ENCODE peak calls at places on chromosome 17, in eight cellular contexts. L is Calu3, K is heart right ventricle, P is mucosa of gallbladder, E is activated T-helper 1 cell treated with Interleukin-2 at 50 U/mL for 16 hours, J is NCI-H526, W is C1 segment of cervical spinal cord, F is GM10248. Q is an unnamed sample.
A peak's percentile ranks its signal among the peaks of the same experiment; 100 is the strongest.

GRCh38 chr17:27741361-27741861 is 58.9 kb downstream of the NOS2 start:
- DNase-seq in L (no peak), K (no peak), P (no peak), E (no peak), J (no peak), W (no peak), F (no peak), Q (no peak)

GRCh38 chr17:39239640-39240314 is 14.0 kb upstream of the STAC2 start:
- DNase-seq in L (peak; percentile 95), K (no peak), P (peak; percentile 35), E (peak; percentile 54), J (peak; percentile 82), W (no peak), F (peak; percentile 78), Q (no peak)

GRCh38 chr17:76207670-76208069 is 32.6 kb downstream of the RNF157 start:
- DNase-seq in L (no peak), K (no peak), P (no peak), E (no peak), J (no peak), W (no peak), F (no peak), Q (no peak)

GRCh38 chr17:51814521-51814920 is 344.0 kb downstream of the CA10 start:
- DNase-seq in L (no peak), K (no peak), P (no peak), E (no peak), J (no peak), W (no peak), F (no peak), Q (no peak)

GRCh38 chr17:15882058-15882720 is 62.7 kb upstream of the ADORA2B start:
- DNase-seq in L (no peak), K (no peak), P (no peak), E (no peak), J (no peak), W (no peak), F (no peak), Q (no peak)

GRCh38 chr17:8436169-8436932 is 667 bp downstream of the NDEL1 start:
- DNase-seq in L (peak; percentile 49), K (peak; percentile 53), P (peak; percentile 54), E (peak; percentile 47), J (peak; percentile 65), W (no peak), F (peak; percentile 55), Q (no peak)

GRCh38 chr17:78474631-78475146 is 96.2 kb downstream of the PGS1 start:
- DNase-seq in L (no peak), K (no peak), P (no peak), E (no peak), J (no peak), W (no peak), F (peak; percentile 69), Q (no peak)

GRCh38 chr17:61414936-61415251 is 15.3 kb downstream of the TBX2 start:
- DNase-seq in L (no peak), K (no peak), P (no peak), E (no peak), J (no peak), W (no peak), F (no peak), Q (no peak)

GRCh38 chr17:40075216-40076100 is 12.7 kb downstream of the THRA start:
- DNase-seq in L (peak; percentile 98), K (peak; percentile 80), P (peak; percentile 77), E (peak; percentile 47), J (peak; percentile 64), W (no peak), F (peak; percentile 72), Q (peak; percentile 75)

GRCh38 chr17:42289863-42290165 is 1.5 kb downstream of the STAT5A start:
- DNase-seq in L (no peak), K (no peak), P (no peak), E (no peak), J (no peak), W (no peak), F (no peak), Q (no peak)

GRCh38 chr17:2474371-2474770 is 37.3 kb downstream of the METTL16 start:
- DNase-seq in L (no peak), K (no peak), P (no peak), E (no peak), J (no peak), W (no peak), F (no peak), Q (no peak)

GRCh38 chr17:37220609-37220953 is 155.2 kb upstream of the C17orf78 start:
- DNase-seq in L (no peak), K (no peak), P (no peak), E (no peak), J (no peak), W (no peak), F (no peak), Q (peak; percentile 10)

GRCh38 chr17:68054296-68054900 is 18.9 kb downstream of the KPNA2 start:
- DNase-seq in L (no peak), K (peak; percentile 24), P (no peak), E (no peak), J (no peak), W (no peak), F (no peak), Q (no peak)

GRCh38 chr17:29389994-29390855 is at the start of gene TAOK1:
- DNase-seq in L (peak; percentile 99), K (peak; percentile 100), P (peak; percentile 99), E (peak; percentile 94), J (peak; percentile 100), W (peak; percentile 89), F (peak; percentile 97), Q (peak; percentile 97)

GRCh38 chr17:70327279-70327678 is 157.9 kb downstream of the KCNJ2 start:
- DNase-seq in L (no peak), K (no peak), P (no peak), E (no peak), J (no peak), W (no peak), F (no peak), Q (no peak)

GRCh38 chr17:40065041-40065770 is 2.4 kb downstream of the THRA start:
- DNase-seq in L (peak; percentile 89), K (no peak), P (no peak), E (no peak), J (peak; percentile 26), W (no peak), F (no peak), Q (no peak)

GRCh38 chr17:9880582-9880999 is 24.5 kb downstream of the RCVRN start:
- DNase-seq in L (peak; percentile 50), K (no peak), P (no peak), E (no peak), J (no peak), W (no peak), F (peak; percentile 45), Q (no peak)

GRCh38 chr17:4895676-4896331 is 3.5 kb upstream of the C17orf107 start:
- DNase-seq in L (no peak), K (no peak), P (no peak), E (no peak), J (peak; percentile 47), W (no peak), F (no peak), Q (no peak)

GRCh38 chr17:42754782-42755181 is 6.2 kb upstream of the RAMP2 start:
- DNase-seq in L (no peak), K (peak; percentile 45), P (no peak), E (no peak), J (no peak), W (no peak), F (no peak), Q (no peak)

GRCh38 chr17:8384801-8385335 is 1.9 kb upstream of the RPL26 start:
- DNase-seq in L (no peak), K (no peak), P (no peak), E (no peak), J (no peak), W (no peak), F (no peak), Q (no peak)

GRCh38 chr17:46262271-46262670 is 32.7 kb upstream of the LRRC37A start:
- DNase-seq in L (no peak), K (no peak), P (no peak), E (no peak), J (no peak), W (no peak), F (no peak), Q (no peak)

GRCh38 chr17:61490540-61490975 is 38.3 kb downstream of the TBX4 start:
- DNase-seq in L (no peak), K (no peak), P (no peak), E (no peak), J (no peak), W (no peak), F (no peak), Q (no peak)

GRCh38 chr17:74380086-74380958 is 13.0 kb downstream of the GPR142 start:
- DNase-seq in L (peak; percentile 49), K (no peak), P (peak; percentile 36), E (no peak), J (peak; percentile 38), W (no peak), F (no peak), Q (no peak)

GRCh38 chr17:28828294-28829040 is 14.1 kb downstream of the FAM222B start:
- DNase-seq in L (no peak), K (no peak), P (no peak), E (no peak), J (no peak), W (no peak), F (no peak), Q (no peak)

GRCh38 chr17:75412455-75413317 is 7.2 kb upstream of the GRB2 start:
- DNase-seq in L (peak; percentile 70), K (peak; percentile 61), P (peak; percentile 70), E (peak; percentile 46), J (peak; percentile 72), W (no peak), F (peak; percentile 77), Q (peak; percentile 7)